ENCODE peak calls at places on chromosome 20, in eight cellular contexts. N, S, R, X, D, C, H and I are unnamed samples.

GRCh38 chr20:44745560-44746366 is at the start of gene KCNK15:
- DNase-seq in R (no peak), X (peak), N (peak), S (no peak), C (peak), H (peak), D (peak), I (no peak)

GRCh38 chr20:38840053-38840893 is 34.8 kb downstream of the PPP1R16B start:
- DNase-seq in C (no peak), R (no peak), D (peak), H (no peak), S (no peak), N (peak), X (no peak), I (no peak)

GRCh38 chr20:17620371-17621228 is 50.7 kb downstream of the DSTN start:
- DNase-seq in S (no peak), C (no peak), N (peak), D (peak), R (no peak), H (no peak), X (no peak), I (no peak)

GRCh38 chr20:38829296-38829875 is 23.9 kb downstream of the PPP1R16B start:
- DNase-seq in D (no peak), S (no peak), X (no peak), C (no peak), H (no peak), N (no peak), R (no peak), I (no peak)

GRCh38 chr20:15836634-15837033 is 736.6 kb downstream of the KIF16B start:
- DNase-seq in N (no peak), S (no peak), R (no peak), D (no peak), C (no peak), X (peak), H (no peak), I (no peak)

GRCh38 chr20:5914859-5915258 is 35.5 kb downstream of the TRMT6 start:
- DNase-seq in D (no peak), N (no peak), R (no peak), S (no peak), C (no peak), X (no peak), H (no peak), I (no peak)

GRCh38 chr20:4681971-4682370 is 39.7 kb upstream of the PRND start:
- DNase-seq in S (no peak), C (no peak), D (no peak), N (no peak), H (no peak), X (peak), R (no peak), I (no peak)

GRCh38 chr20:50034567-50035170 is 51.9 kb downstream of the SNAI1 start:
- DNase-seq in R (no peak), C (peak), N (no peak), H (peak), X (peak), S (peak), D (peak), I (peak)

GRCh38 chr20:45138451-45139300 is 14.4 kb upstream of the WFDC12 start:
- DNase-seq in N (peak), X (peak), S (peak), C (peak), R (peak), H (peak), D (peak), I (peak)

GRCh38 chr20:34293119-34293518 is 10.0 kb downstream of the AHCY start:
- DNase-seq in S (no peak), R (no peak), X (no peak), N (no peak), H (no peak), D (no peak), C (no peak), I (no peak)

GRCh38 chr20:58228484-58229197 is at the start of gene ANKRD60:
- DNase-seq in H (no peak), C (no peak), R (no peak), D (peak), S (no peak), N (no peak), X (no peak), I (no peak)

GRCh38 chr20:62322428-62323073 is 19.8 kb downstream of the ADRM1 start:
- DNase-seq in C (no peak), N (no peak), X (no peak), S (no peak), H (no peak), D (no peak), R (no peak), I (no peak)

GRCh38 chr20:52201395-52201794 is 9.8 kb upstream of the ZFP64 start:
- DNase-seq in C (no peak), N (no peak), H (no peak), R (no peak), D (no peak), S (no peak), X (no peak), I (no peak)

GRCh38 chr20:5065489-5066383 is 54.0 kb downstream of the PCNA start:
- DNase-seq in H (peak), S (no peak), C (peak), X (peak), N (peak), R (peak), D (peak), I (peak)

GRCh38 chr20:46011631-46012482 is 3.1 kb downstream of the MMP9 start:
- DNase-seq in S (no peak), D (peak), H (peak), X (peak), N (peak), C (peak), R (peak), I (peak)

GRCh38 chr20:33316958-33317357 is 33.9 kb downstream of the BPIFB1 start:
- DNase-seq in S (no peak), C (no peak), D (no peak), X (no peak), R (no peak), H (no peak), N (no peak), I (no peak)

GRCh38 chr20:51447097-51447764 is 95.3 kb downstream of the NFATC2 start:
- DNase-seq in C (peak), H (peak), X (peak), N (no peak), R (peak), D (peak), S (no peak), I (peak)

GRCh38 chr20:11076434-11076833 is 402.6 kb upstream of the JAG1 start:
- DNase-seq in R (no peak), D (no peak), H (no peak), C (no peak), N (no peak), S (no peak), X (no peak), I (no peak)

GRCh38 chr20:856361-856775 is 22.9 kb downstream of the FAM110A start:
- DNase-seq in X (peak), R (peak), C (peak), S (no peak), H (peak), D (no peak), N (no peak), I (peak)

GRCh38 chr20:41889125-41889870 is 271.1 kb upstream of the CHD6 start:
- DNase-seq in N (no peak), X (peak), C (peak), S (no peak), D (no peak), R (peak), H (no peak), I (peak)

GRCh38 chr20:25048519-25048952 is 9.4 kb downstream of the ACSS1 start:
- DNase-seq in C (no peak), S (no peak), N (peak), X (no peak), D (no peak), H (no peak), R (no peak), I (no peak)

GRCh38 chr20:43185901-43186300 is 3.8 kb downstream of the PTPRT start:
- DNase-seq in X (no peak), H (no peak), S (no peak), D (no peak), C (no peak), R (no peak), N (no peak), I (no peak)

GRCh38 chr20:51346686-51347485 is 195.6 kb downstream of the NFATC2 start:
- DNase-seq in D (no peak), C (peak), R (no peak), S (no peak), H (peak), X (peak), N (no peak), I (peak)

GRCh38 chr20:37615507-37616425 is 78.1 kb upstream of the CTNNBL1 start:
- DNase-seq in R (peak), S (no peak), H (no peak), N (no peak), X (peak), C (peak), D (no peak), I (peak)

GRCh38 chr20:23269954-23270353 is 80.6 kb upstream of the NXT1 start:
- DNase-seq in C (no peak), R (no peak), X (no peak), N (no peak), S (no peak), D (no peak), H (no peak), I (no peak)

GRCh38 chr20:46905364-46906125 is 10.9 kb downstream of the EYA2 start:
- DNase-seq in D (peak), H (no peak), N (no peak), R (no peak), X (peak), C (peak), S (no peak), I (no peak)

GRCh38 chr20:62352402-62353288 is 14.5 kb downstream of the LAMA5 start:
- DNase-seq in X (peak), R (no peak), H (no peak), C (peak), D (peak), S (peak), N (no peak), I (peak)

GRCh38 chr20:23151885-23152284 is 65.8 kb upstream of the CD93 start:
- DNase-seq in R (no peak), N (peak), S (no peak), D (no peak), X (peak), C (no peak), H (no peak), I (no peak)

GRCh38 chr20:595330-596308 is 14.5 kb downstream of the TCF15 start:
- DNase-seq in H (no peak), N (no peak), S (no peak), R (no peak), X (no peak), C (no peak), D (peak), I (no peak)

GRCh38 chr20:20892328-20892727 is 179.9 kb upstream of the RALGAPA2 start:
- DNase-seq in N (no peak), S (no peak), H (no peak), C (no peak), D (no peak), X (no peak), R (no peak), I (no peak)

GRCh38 chr20:58086763-58087566 is 141.5 kb downstream of the ANKRD60 start:
- DNase-seq in R (peak), N (peak), D (no peak), C (peak), S (peak), X (peak), H (peak), I (peak)

GRCh38 chr20:219290-220115 is 7.6 kb upstream of the DEFB129 start:
- DNase-seq in C (peak), X (peak), H (peak), S (no peak), D (no peak), N (no peak), R (peak), I (peak)

GRCh38 chr20:54207743-54208491 is at the start of gene PFDN4:
- DNase-seq in C (peak), R (peak), H (peak), N (peak), X (peak), D (peak), S (peak), I (peak)

GRCh38 chr20:51195990-51196389 is 173.1 kb upstream of the KCNG1 start:
- DNase-seq in N (no peak), S (no peak), C (no peak), H (no peak), R (no peak), D (no peak), X (no peak), I (no peak)

GRCh38 chr20:43963872-43964791 is 49.5 kb downstream of the TOX2 start:
- DNase-seq in R (no peak), D (peak), S (no peak), X (no peak), N (peak), H (no peak), C (peak), I (no peak)